ENCODE peak calls at places on chromosomes 16 and 17, in four cellular contexts. S is stimulated activated CD8-positive, alpha-beta memory T cell treated with anti-CD3 and anti-CD28 coated beads, Interleukin-7, amount 100 ng/mL, for 48 hours; K is AG10803; N is ACHN. B is an unnamed sample.

GRCh38 chr16:3065742-3066439 is 451 bp downstream of the IL32 start:
- DNase-seq in N (no peak), K (no peak), S (no peak), B (no peak)

GRCh38 chr16:49498241-49499017 is 124.8 kb downstream of the C16orf78 start:
- DNase-seq in N (no peak), K (no peak), S (no peak), B (no peak)

GRCh38 chr17:60435244-60436170 is 13.2 kb downstream of the CHCT1 start:
- DNase-seq in S (no peak), K (peak), N (peak), B (no peak)

GRCh38 chr16:75496546-75496945 is 1.3 kb upstream of the CHST6 start:
- DNase-seq in N (no peak), S (no peak), K (no peak), B (no peak)

GRCh38 chr16:89484088-89484501 is 6.3 kb downstream of the ANKRD11 start:
- DNase-seq in N (no peak), K (no peak), S (no peak), B (no peak)

GRCh38 chr17:60154616-60155426 is 5.0 kb downstream of the CA4 start:
- DNase-seq in S (no peak), N (no peak), K (peak), B (no peak)

GRCh38 chr17:79001190-79002020 is 8.2 kb downstream of the CANT1 start:
- DNase-seq in K (no peak), N (no peak), S (no peak), B (no peak)

GRCh38 chr17:68195667-68196393 is 52.0 kb upstream of the AMZ2 start:
- DNase-seq in N (no peak), S (no peak), K (no peak), B (no peak)

GRCh38 chr16:3744018-3744417 is 26.7 kb upstream of the TRAP1 start:
- DNase-seq in N (no peak), K (no peak), S (no peak), B (no peak)

GRCh38 chr16:11256657-11257130 is 690 bp upstream of the SOCS1 start:
- DNase-seq in S (no peak), K (peak), N (peak), B (no peak)

GRCh38 chr17:8117367-8117979 is 841 bp downstream of the ALOXE3 start:
- DNase-seq in N (peak), K (no peak), S (no peak), B (no peak)

GRCh38 chr16:22634913-22635312 is 124.2 kb downstream of the NPIPB5 start:
- DNase-seq in K (no peak), N (no peak), S (no peak), B (no peak)

GRCh38 chr17:9854255-9854654 is 28.5 kb downstream of the GLP2R start:
- DNase-seq in S (no peak), K (no peak), N (no peak), B (no peak)

GRCh38 chr17:18208092-18208491 is 17.3 kb upstream of the LLGL1 start:
- DNase-seq in N (no peak), S (no peak), K (no peak), B (no peak)

GRCh38 chr16:53510704-53511070 is 7.7 kb upstream of the AKTIP start:
- DNase-seq in S (no peak), K (no peak), N (no peak), B (no peak)

B was measured in mesothelial cell of epicardium.